ENCODE peak calls at places on chromosomes 4 and X, in seven cellular contexts. M is GM06990, T is fibroblast of pulmonary artery, A is Caco-2, K is osteoblast, P is astrocyte of the spinal cord, Y is A549. S is an unnamed sample.

GRCh38 chr4:38162240-38162784 is 202.1 kb downstream of the PTTG2 start:
- DNase-seq in M (no peak), T (peak), A (no peak), K (no peak), P (peak), Y (no peak), S (peak)

GRCh38 chrX:105882581-105883275 is 60.4 kb downstream of the NRK start:
- DNase-seq in M (no peak), T (peak), A (no peak), K (no peak), P (peak), Y (no peak), S (peak)

GRCh38 chr4:172842759-172843158 is 325.9 kb upstream of the GALNT7 start:
- DNase-seq in M (no peak), T (no peak), A (no peak), K (no peak), P (no peak), Y (no peak), S (no peak)

GRCh38 chr4:182582245-182582644 is 334.9 kb downstream of the DCTD start:
- DNase-seq in M (no peak), T (no peak), A (no peak), K (no peak), P (no peak), Y (no peak), S (no peak)

GRCh38 chrX:8971116-8971515 is 62.8 kb downstream of the FAM9B start:
- DNase-seq in M (peak), T (peak), A (peak), K (no peak), P (peak), Y (peak), S (peak)

GRCh38 chr4:125105561-125105960 is 209.2 kb upstream of the FAT4 start:
- DNase-seq in M (no peak), T (peak), A (no peak), K (no peak), P (no peak), Y (no peak), S (peak)

GRCh38 chr4:127604949-127605709 is 27.6 kb upstream of the INTU start:
- DNase-seq in M (no peak), T (peak), A (no peak), K (peak), P (peak), Y (no peak), S (peak)

GRCh38 chr4:145731026-145731425 is 51.1 kb downstream of the C4orf51 start:
- DNase-seq in M (no peak), T (peak), A (no peak), K (peak), P (peak), Y (peak), S (peak)

GRCh38 chrX:77527233-77528001 is 80.2 kb downstream of the FGF16 start:
- DNase-seq in M (no peak), T (peak), A (no peak), K (no peak), P (no peak), Y (no peak), S (no peak)

GRCh38 chrX:46788902-46789301 is 30.0 kb upstream of the SLC9A7 start:
- DNase-seq in M (no peak), T (no peak), A (no peak), K (peak), P (peak), Y (no peak), S (peak)

GRCh38 chr4:1843852-1844251 is 12.1 kb downstream of the LETM1 start:
- DNase-seq in M (no peak), T (peak), A (no peak), K (peak), P (no peak), Y (no peak), S (peak)

GRCh38 chr4:8182858-8183725 is 16.0 kb upstream of the SH3TC1 start:
- DNase-seq in M (no peak), T (peak), A (peak), K (peak), P (peak), Y (peak), S (peak)

DNA sequence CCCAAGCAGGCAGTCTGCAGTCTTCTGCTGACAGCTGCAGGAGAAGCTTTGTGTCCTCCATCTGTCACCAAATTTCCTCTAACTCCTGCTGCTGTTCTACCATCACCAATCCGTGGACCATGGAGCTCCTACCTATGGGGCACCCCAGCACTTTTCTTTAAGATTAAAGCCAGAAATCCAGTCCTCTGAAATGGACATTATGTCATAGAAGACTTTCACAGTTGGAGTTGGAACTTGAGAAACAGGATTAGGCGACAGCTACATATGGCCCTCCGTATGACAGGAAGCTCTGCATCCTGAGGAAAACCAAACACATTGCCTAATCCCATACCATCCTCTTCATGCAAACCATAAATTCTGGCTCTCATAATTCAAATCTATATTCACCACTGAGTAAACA is 470.6 kb upstream of the GALNTL6 start:
- DNase-seq in M (no peak), T (no peak), A (no peak), K (no peak), P (no peak), Y (no peak), S (no peak)
- H3K4me3 ChIP-seq in M (no peak), T (no peak), A (no peak), K (no peak), P (no peak), Y (no peak), S (no peak)

DNA sequence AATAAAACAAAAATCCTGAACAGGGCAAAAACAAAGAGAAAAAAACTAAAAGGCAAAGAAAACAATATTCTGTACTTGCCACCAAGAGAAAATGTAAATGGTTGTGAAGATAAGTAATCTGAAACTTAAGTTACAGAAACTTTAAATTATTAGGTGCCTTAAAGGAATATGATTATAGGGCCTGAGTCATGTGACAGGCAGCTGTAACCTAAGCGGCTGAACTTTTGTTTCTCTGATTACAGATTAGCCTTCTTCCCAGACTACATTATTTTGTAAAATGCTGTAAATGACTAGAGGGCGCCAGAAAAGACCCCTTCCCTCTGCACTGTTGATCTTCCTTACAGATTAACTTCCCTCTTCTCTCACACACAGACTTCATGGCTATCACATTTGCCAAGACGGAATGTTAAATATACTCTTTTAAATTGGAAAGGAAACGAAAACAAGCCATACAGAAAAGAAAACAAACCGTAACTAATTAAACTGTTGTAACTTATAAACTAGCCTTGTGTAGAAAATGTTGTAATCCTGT is 96.6 kb downstream of the EVC2 start:
- DNase-seq in M (no peak), T (no peak), A (no peak), K (no peak), P (no peak), Y (no peak), S (peak)
- TF ChIP-seq CTCF in M (no peak), T (no peak), A (no peak), K (no peak), P (no peak), Y (no peak), S (no peak)

DNA sequence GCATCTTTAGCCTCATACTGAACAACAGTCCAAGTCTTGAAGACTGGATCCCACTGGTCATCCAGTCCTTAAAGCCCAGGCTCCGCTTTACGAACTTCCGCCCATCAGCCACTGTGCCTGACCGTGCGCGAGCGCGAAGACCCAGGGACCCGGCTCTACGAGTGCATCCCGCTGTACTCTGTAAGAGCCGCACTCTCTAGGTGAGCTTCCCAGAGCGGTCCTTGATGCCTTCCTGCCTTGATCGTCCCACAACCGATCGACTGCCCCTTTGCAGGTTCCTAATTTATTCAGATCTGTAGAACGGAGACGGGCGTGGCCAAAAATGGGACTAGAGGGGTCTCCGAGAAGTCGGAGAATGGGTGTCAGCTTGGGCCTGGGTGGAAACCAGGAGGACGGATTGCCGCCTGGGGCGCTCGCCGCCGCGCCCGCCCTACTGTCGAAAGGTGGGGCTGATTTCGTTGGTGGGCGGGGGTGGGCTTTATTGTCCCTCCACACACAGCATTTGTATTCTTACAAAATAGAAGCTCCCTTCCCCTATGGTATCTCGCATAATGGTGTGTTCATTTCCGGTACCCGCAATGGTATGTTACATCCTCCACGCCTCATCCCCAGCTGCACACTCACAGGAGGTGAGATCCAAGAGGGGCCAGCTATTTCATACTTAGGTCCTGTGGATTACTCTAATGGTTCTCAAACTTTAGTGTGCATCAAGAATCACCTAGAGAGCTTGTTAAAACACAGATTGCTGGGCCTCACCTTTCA is 42.3 kb upstream of the FAM156A start:
- DNase-seq in M (no peak), T (peak), A (no peak), K (no peak), P (no peak), Y (no peak), S (no peak)
- H3K4me3 ChIP-seq in M (no peak), T (no peak), A (no peak), K (no peak), P (no peak), Y (no peak), S (peak)

DNA sequence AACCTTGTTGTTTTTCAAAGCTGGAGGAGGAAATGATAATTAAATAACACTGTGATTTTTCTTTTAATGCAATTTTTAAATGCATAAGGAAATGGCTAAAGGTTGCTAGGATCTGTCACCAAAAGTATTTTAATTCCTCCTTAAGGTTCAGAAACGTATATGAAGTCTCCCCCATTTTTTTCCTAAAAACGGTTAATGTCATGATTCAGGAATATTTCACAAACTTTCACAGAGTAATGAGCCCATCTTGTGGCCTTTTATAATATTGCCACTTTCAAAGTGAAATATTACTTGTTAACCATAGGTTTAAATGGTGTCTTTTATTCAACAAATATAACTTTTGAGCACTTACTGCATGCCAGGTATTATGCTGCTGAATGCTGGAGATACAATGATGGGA is 99.5 kb upstream of the USP38 start:
- DNase-seq in M (no peak), T (peak), A (no peak), K (no peak), P (peak), Y (no peak), S (peak)
- TF ChIP-seq CTCF in M (peak), T (peak), A (peak), K (peak), P (no peak), Y (peak), S (no peak)

GRCh38 chr4:126247409-126247808 is 932.7 kb downstream of the FAT4 start:
- DNase-seq in M (no peak), T (no peak), A (no peak), K (no peak), P (no peak), Y (no peak), S (no peak)
- H3K4me3 ChIP-seq in M (no peak), T (no peak), A (no peak), K (no peak), P (no peak), Y (no peak), S (no peak)